ENCODE peak calls at places on chromosome 18, in nine cellular contexts. T is fibroblast of gingiva; O is mesendoderm; U is cardiac muscle cell; N is T-cell; K is fibroblast of the aortic adventitia; X is osteocyte; Q is iris pigment epithelial cell; E is naive thymus-derived CD8-positive, alpha-beta T cell. B is an unnamed sample.

GRCh38 chr18:24878289-24878688 is 417.9 kb downstream of the HRH4 start:
- DNase-seq in T (peak), O (peak), U (peak), N (no peak), K (peak), X (no peak), Q (peak), E (no peak), B (peak)

GRCh38 chr18:54612237-54612636 is 21.2 kb downstream of the DYNAP start:
- DNase-seq in T (peak), O (no peak), U (no peak), N (no peak), K (no peak), X (no peak), Q (peak), E (no peak), B (peak)

GRCh38 chr18:2919600-2919999 is 72.8 kb downstream of the EMILIN2 start:
- DNase-seq in T (no peak), O (no peak), U (no peak), N (no peak), K (no peak), X (no peak), Q (no peak), E (no peak), B (no peak)

GRCh38 chr18:9101730-9102390 is 639 bp upstream of the NDUFV2 start:
- DNase-seq in T (peak), O (no peak), U (peak), N (peak), K (peak), X (no peak), Q (peak), E (peak), B (peak)

GRCh38 chr18:58870130-58870529 is 5.5 kb downstream of the ZNF532 start:
- DNase-seq in T (no peak), O (peak), U (no peak), N (no peak), K (no peak), X (no peak), Q (no peak), E (no peak), B (peak)

GRCh38 chr18:49494660-49495059 is 7.6 kb upstream of the C18orf32 start:
- DNase-seq in T (no peak), O (no peak), U (peak), N (no peak), K (peak), X (no peak), Q (peak), E (no peak), B (no peak)

GRCh38 chr18:6401687-6402086 is 13.0 kb downstream of the L3MBTL4 start:
- DNase-seq in T (no peak), O (peak), U (no peak), N (no peak), K (no peak), X (no peak), Q (no peak), E (no peak), B (peak)

GRCh38 chr18:78133729-78134128 is 845.9 kb upstream of the SALL3 start:
- DNase-seq in T (no peak), O (no peak), U (no peak), N (no peak), K (no peak), X (no peak), Q (no peak), E (no peak), B (no peak)

GRCh38 chr18:78722391-78722790 is 257.2 kb upstream of the SALL3 start:
- DNase-seq in T (no peak), O (no peak), U (no peak), N (no peak), K (no peak), X (no peak), Q (no peak), E (no peak), B (no peak)

GRCh38 chr18:45197526-45197970 is 417.7 kb upstream of the SLC14A2 start:
- DNase-seq in T (no peak), O (no peak), U (peak), N (no peak), K (peak), X (no peak), Q (peak), E (no peak), B (peak)

GRCh38 chr18:54323970-54324369 is 33.7 kb downstream of the STARD6 start:
- DNase-seq in T (no peak), O (no peak), U (no peak), N (no peak), K (no peak), X (no peak), Q (no peak), E (no peak), B (no peak)

GRCh38 chr18:9156604-9157249 is 20.1 kb downstream of the ANKRD12 start:
- DNase-seq in T (no peak), O (no peak), U (no peak), N (no peak), K (no peak), X (no peak), Q (no peak), E (no peak), B (no peak)

GRCh38 chr18:79572848-79573451 is 106.7 kb upstream of the CTDP1 start:
- DNase-seq in T (no peak), O (no peak), U (no peak), N (no peak), K (no peak), X (peak), Q (no peak), E (no peak), B (no peak)

GRCh38 chr18:76373297-76373696 is 121.7 kb downstream of the ZNF516 start:
- DNase-seq in T (no peak), O (no peak), U (no peak), N (no peak), K (no peak), X (no peak), Q (no peak), E (no peak), B (no peak)

GRCh38 chr18:52499646-52500045 is 159.6 kb downstream of the DCC start:
- DNase-seq in T (no peak), O (no peak), U (no peak), N (no peak), K (no peak), X (no peak), Q (no peak), E (no peak), B (no peak)

GRCh38 chr18:21682276-21683051 is 22.1 kb downstream of the ABHD3 start:
- DNase-seq in T (peak), O (no peak), U (peak), N (peak), K (peak), X (no peak), Q (peak), E (peak), B (peak)

GRCh38 chr18:42087876-42088275 is 132.8 kb downstream of the PIK3C3 start:
- DNase-seq in T (no peak), O (no peak), U (no peak), N (no peak), K (no peak), X (no peak), Q (no peak), E (no peak), B (no peak)

GRCh38 chr18:50581517-50581916 is 21.6 kb downstream of the MAPK4 start:
- DNase-seq in T (no peak), O (no peak), U (no peak), N (no peak), K (no peak), X (no peak), Q (no peak), E (no peak), B (no peak)

GRCh38 chr18:40485318-40485717 is 1469.7 kb upstream of the PIK3C3 start:
- DNase-seq in T (no peak), O (peak), U (peak), N (no peak), K (no peak), X (no peak), Q (peak), E (no peak), B (peak)

GRCh38 chr18:61651880-61652268 is 240.9 kb downstream of the RNF152 start:
- DNase-seq in T (no peak), O (no peak), U (no peak), N (no peak), K (no peak), X (no peak), Q (no peak), E (no peak), B (no peak)

GRCh38 chr18:74990563-74991081 is 218.3 kb downstream of the PTGR3 start:
- DNase-seq in T (no peak), O (no peak), U (peak), N (no peak), K (no peak), X (no peak), Q (peak), E (no peak), B (peak)

GRCh38 chr18:46406539-46406932 is 250.5 kb downstream of the LOXHD1 start:
- DNase-seq in T (no peak), O (no peak), U (no peak), N (no peak), K (no peak), X (no peak), Q (no peak), E (no peak), B (no peak)

GRCh38 chr18:40179647-40180175 is 1775.3 kb upstream of the PIK3C3 start:
- DNase-seq in T (no peak), O (peak), U (no peak), N (no peak), K (no peak), X (no peak), Q (peak), E (no peak), B (no peak)

GRCh38 chr18:62715829-62716678 is 713 bp downstream of the PHLPP1 start:
- DNase-seq in T (peak), O (peak), U (peak), N (peak), K (peak), X (peak), Q (peak), E (peak), B (peak)

GRCh38 chr18:45874501-45875184 is 49.2 kb downstream of the SIGLEC15 start:
- DNase-seq in T (no peak), O (no peak), U (peak), N (peak), K (peak), X (no peak), Q (peak), E (peak), B (peak)

GRCh38 chr18:35436076-35436649 is 59.0 kb upstream of the ZNF396 start:
- DNase-seq in T (peak), O (no peak), U (no peak), N (no peak), K (no peak), X (no peak), Q (peak), E (no peak), B (no peak)

GRCh38 chr18:76709659-76710645 is 112.4 kb upstream of the ZNF236 start:
- DNase-seq in T (peak), O (peak), U (peak), N (peak), K (peak), X (no peak), Q (peak), E (peak), B (peak)

GRCh38 chr18:58335821-58336220 is 291.8 kb downstream of the NEDD4L start:
- DNase-seq in T (no peak), O (peak), U (no peak), N (no peak), K (no peak), X (no peak), Q (no peak), E (no peak), B (no peak)

GRCh38 chr18:59446012-59446411 is 86.9 kb upstream of the LMAN1 start:
- DNase-seq in T (peak), O (peak), U (peak), N (no peak), K (peak), X (no peak), Q (peak), E (no peak), B (peak)

GRCh38 chr18:12043811-12044210 is 49.8 kb upstream of the ANKRD62 start:
- DNase-seq in T (no peak), O (no peak), U (no peak), N (no peak), K (no peak), X (peak), Q (no peak), E (no peak), B (no peak)